ENCODE peak calls at places on chromosomes 5 and 9, in four cellular contexts. R is colonic mucosa, K is tibial nerve, Y is heart left ventricle. A is an unnamed sample.

GRCh38 chr5:62496876-62497275 is 81.7 kb upstream of the LRRC70 start:
- DNase-seq in K (no peak), Y (no peak), R (no peak), A (no peak)

GRCh38 chr5:16888694-16889124 is 47.4 kb downstream of the MYO10 start:
- DNase-seq in R (no peak), K (no peak), Y (no peak), A (peak; percentile 40)

GRCh38 chr5:10590226-10591047 is 26.6 kb downstream of the ANKRD33B start:
- DNase-seq in K (no peak), R (no peak), Y (peak; percentile 61), A (peak; percentile 74)

GRCh38 chr5:127254729-127255284 is 35.8 kb upstream of the MEGF10 start:
- DNase-seq in K (no peak), R (no peak), Y (no peak), A (peak; percentile 44)

GRCh38 chr5:143217065-143217803 is 186.3 kb downstream of the NR3C1 start:
- DNase-seq in K (no peak), Y (no peak), R (no peak), A (no peak)

GRCh38 chr5:132439521-132440206 is 50.9 kb downstream of the IRF1 start:
- DNase-seq in K (peak; percentile 41), R (no peak), Y (peak; percentile 78), A (peak; percentile 83)

GRCh38 chr5:38780950-38781349 is 64.9 kb upstream of the OSMR start:
- DNase-seq in R (peak; percentile 53), Y (peak; percentile 70), K (peak; percentile 54), A (peak; percentile 27)

GRCh38 chr9:85431396-85432102 is 310.2 kb downstream of the AGTPBP1 start:
- DNase-seq in K (no peak), R (no peak), Y (no peak), A (peak; percentile 25)

GRCh38 chr5:72855821-72856220 is 39.4 kb downstream of the TNPO1 start:
- DNase-seq in Y (no peak), K (no peak), R (no peak), A (no peak)

GRCh38 chr5:81856948-81857928 is 106.3 kb upstream of the SSBP2 start:
- DNase-seq in Y (peak; percentile 88), K (peak; percentile 52), R (peak; percentile 33), A (no peak)

GRCh38 chr9:6054280-6055099 is 39.1 kb upstream of the RANBP6 start:
- DNase-seq in R (peak; percentile 63), K (peak; percentile 30), Y (peak; percentile 40), A (peak; percentile 58)

GRCh38 chr9:91131433-91131839 is 230.3 kb downstream of the AUH start:
- DNase-seq in R (peak; percentile 72), K (no peak), Y (no peak), A (peak; percentile 95)

GRCh38 chr9:7360513-7360912 is 439.1 kb downstream of the DMAC1 start:
- DNase-seq in K (no peak), Y (no peak), R (no peak), A (no peak)

GRCh38 chr9:21070171-21070571 is 7.6 kb downstream of the IFNB1 start:
- DNase-seq in Y (peak; percentile 62), R (no peak), K (no peak), A (peak; percentile 96)

GRCh38 chr5:151051066-151051930 is 29.5 kb downstream of the TNIP1 start:
- DNase-seq in Y (peak; percentile 82), R (peak; percentile 84), K (peak; percentile 71), A (peak; percentile 69)

GRCh38 chr5:81359108-81359507 is 34.8 kb downstream of the ACOT12 start:
- DNase-seq in K (no peak), Y (no peak), R (peak; percentile 25), A (no peak)

GRCh38 chr5:138605254-138605972 is 30.2 kb upstream of the HSPA9 start:
- DNase-seq in Y (no peak), R (no peak), K (no peak), A (no peak)

GRCh38 chr5:62296998-62297397 is 9.0 kb upstream of the KIF2A start:
- DNase-seq in R (no peak), Y (no peak), K (no peak), A (no peak)

GRCh38 chr5:75365740-75366139 is 28.7 kb downstream of the HMGCR start:
- DNase-seq in Y (no peak), K (no peak), R (no peak), A (no peak)

GRCh38 chr5:31194458-31194808 is 947 bp downstream of the CDH6 start:
- DNase-seq in R (no peak), Y (no peak), K (no peak), A (no peak)

GRCh38 chr5:83034036-83034435 is 43.2 kb downstream of the TMEM167A start:
- DNase-seq in K (no peak), R (no peak), Y (no peak), A (no peak)

GRCh38 chr5:123304777-123305316 is 118.4 kb downstream of the CEP120 start:
- DNase-seq in R (no peak), K (no peak), Y (no peak), A (no peak)

GRCh38 chr9:138111607-138112006 is 234.0 kb downstream of the CACNA1B start:
- DNase-seq in Y (no peak), R (no peak), K (no peak), A (no peak)

GRCh38 chr9:81879501-81879916 is 48.7 kb upstream of the SPATA31D4 start:
- DNase-seq in K (no peak), R (peak; percentile 72), Y (no peak), A (no peak)
- TF ChIP-seq CTCF in K (no peak), R (no peak), Y (no peak), A (no peak)

DNA sequence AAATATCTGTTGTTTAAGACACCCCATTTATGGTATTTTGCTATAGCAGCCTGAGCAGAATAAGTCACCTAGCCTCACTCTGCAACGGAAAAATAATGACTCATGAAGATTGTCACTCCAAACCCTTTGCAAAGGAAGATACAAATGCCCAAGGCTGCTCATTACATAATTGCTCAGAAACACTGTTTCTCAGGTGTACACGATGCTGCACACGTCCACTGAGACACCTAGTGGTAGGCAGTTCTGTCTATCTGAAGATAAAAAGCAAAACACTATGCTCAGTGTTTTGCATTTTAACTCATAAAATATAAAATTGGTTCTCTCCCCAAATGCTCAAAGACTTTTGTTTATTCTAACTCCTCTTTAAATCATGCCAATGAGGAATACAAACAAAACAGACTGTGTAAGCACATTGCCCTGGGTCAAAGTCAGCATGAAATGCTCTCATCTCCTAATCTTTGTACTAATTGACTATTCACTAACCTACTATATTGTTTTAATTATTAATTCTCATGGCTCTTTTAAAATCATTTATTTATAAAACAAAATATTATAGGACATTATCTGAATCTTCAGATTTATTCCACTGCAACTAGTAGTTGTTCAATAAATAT is 7.7 kb upstream of the TSLP start:
- DNase-seq in K (no peak), R (no peak), Y (no peak), A (no peak)
- TF ChIP-seq CTCF in K (peak; percentile 17), R (peak; percentile 25), Y (no peak), A (peak; percentile 74)

GRCh38 chr5:60844429-60844890 is 391 bp upstream of the ELOVL7 start:
- DNase-seq in K (no peak), Y (no peak), R (no peak), A (no peak)

GRCh38 chr5:60841361-60841760 is 2.7 kb downstream of the ELOVL7 start:
- DNase-seq in K (no peak), Y (no peak), R (no peak), A (no peak)

GRCh38 chr5:60842859-60843692 is 993 bp downstream of the ELOVL7 start:
- DNase-seq in R (peak; percentile 43), Y (no peak), K (no peak), A (no peak)

GRCh38 chr5:60846298-60846697 is 2.2 kb upstream of the ELOVL7 start:
- DNase-seq in R (no peak), K (no peak), Y (no peak), A (no peak)

DNA sequence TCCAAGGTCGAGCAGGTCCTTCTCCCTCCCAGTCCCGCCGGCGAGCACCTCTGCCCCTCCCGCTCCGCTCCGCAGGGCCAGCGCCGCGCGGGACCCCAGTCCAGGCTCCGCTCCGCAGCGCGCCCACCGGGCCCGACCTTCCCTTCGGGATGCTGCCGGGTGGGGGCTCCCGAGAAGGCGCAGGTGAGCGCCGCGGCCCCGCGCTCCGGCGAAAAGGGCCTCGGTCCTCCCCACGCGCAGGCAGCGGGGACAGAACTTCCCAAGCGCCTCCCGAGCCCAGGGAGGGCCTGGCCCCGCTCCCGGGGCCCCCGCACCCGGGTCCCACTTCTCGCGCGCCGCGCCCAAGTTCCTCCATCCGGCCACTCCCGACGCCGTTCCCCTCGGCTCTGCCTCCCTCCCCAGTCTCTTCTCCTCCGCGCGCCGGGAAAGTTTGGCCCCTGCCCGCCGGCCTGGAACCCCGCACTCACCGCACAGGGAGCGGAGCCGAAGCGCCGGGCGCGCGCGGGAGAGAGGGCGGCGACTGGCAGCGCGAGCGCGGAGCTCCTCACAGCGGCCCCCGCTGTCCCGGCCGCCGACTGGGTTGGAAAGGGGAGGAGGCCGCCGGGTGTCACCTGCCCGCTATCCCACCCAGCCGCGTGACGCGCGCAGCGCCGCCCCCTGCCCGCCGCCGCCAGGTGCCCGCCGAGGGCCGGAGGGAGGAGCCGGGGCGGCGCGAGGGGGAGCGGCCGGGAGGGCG is at the start of gene ELOVL7:
- DNase-seq in R (peak; percentile 90), Y (peak; percentile 37), K (no peak), A (no peak)
- TF ChIP-seq CTCF in R (no peak), Y (no peak), K (no peak), A (peak; percentile 46)

GRCh38 chr9:133813749-133814585 is 75.8 kb upstream of the SARDH start:
- DNase-seq in Y (peak; percentile 66), K (no peak), R (no peak), A (no peak)

GRCh38 chr9:133814586-133815090 is 76.5 kb upstream of the SARDH start:
- DNase-seq in Y (no peak), R (no peak), K (no peak), A (no peak)

GRCh38 chr9:133812077-133812868 is 74.1 kb upstream of the SARDH start:
- DNase-seq in R (no peak), Y (no peak), K (no peak), A (no peak)

GRCh38 chr9:133810556-133811195 is 72.5 kb upstream of the SARDH start:
- DNase-seq in K (no peak), Y (no peak), R (no peak), A (no peak)

GRCh38 chr9:133812941-133813748 is 75.0 kb upstream of the SARDH start:
- DNase-seq in Y (no peak), R (no peak), K (no peak), A (no peak)
- TF ChIP-seq CTCF in Y (no peak), R (no peak), K (no peak), A (no peak)

GRCh38 chr9:114341991-114342390 is 12.3 kb downstream of the ORM2 start:
- DNase-seq in K (no peak), R (no peak), Y (no peak), A (no peak)

GRCh38 chr9:114344188-114344566 is 14.5 kb downstream of the ORM2 start:
- DNase-seq in R (no peak), K (no peak), Y (no peak), A (no peak)

GRCh38 chr9:114344692-114345091 is 15.0 kb downstream of the ORM2 start:
- DNase-seq in Y (no peak), K (no peak), R (no peak), A (no peak)

GRCh38 chr9:114342755-114343440 is 13.2 kb downstream of the ORM2 start:
- DNase-seq in Y (no peak), K (no peak), R (no peak), A (no peak)

GRCh38 chr9:114343471-114344187 is 14.0 kb downstream of the ORM2 start:
- DNase-seq in K (no peak), R (no peak), Y (no peak), A (peak; percentile 29)
- TF ChIP-seq CTCF in K (no peak), R (no peak), Y (no peak), A (no peak)

A was measured in HFFc6.